ENCODE peak calls at places on chromosomes 1 and 21, in nine cellular contexts. L is T-helper 17 cell; H is endothelial cell; Z is T1000; R is ovary; W is neural crest cell; V is stimulated activated CD4-positive, alpha-beta T cell treated with anti-CD3 and anti-CD28 coated beads, Interleukin-15, amount 100 ng/mL, for 1 hour; O is HS-5; N is heart right ventricle. A is an unnamed sample.

GRCh38 chr1:244219802-244220201 is 168.7 kb downstream of the ZBTB18 start:
- DNase-seq in L (no peak), H (no peak), Z (no peak), R (no peak), W (no peak), V (no peak), O (no peak), N (no peak), A (no peak)

GRCh38 chr21:26795866-26796329 is 49.3 kb downstream of the ADAMTS1 start:
- DNase-seq in L (no peak), H (no peak), Z (peak), R (peak), W (no peak), V (no peak), O (no peak), N (no peak), A (no peak)

GRCh38 chr1:154155282-154155681 is 409 bp upstream of the NUP210L start:
- DNase-seq in L (no peak), H (peak), Z (no peak), R (peak), W (no peak), V (no peak), O (no peak), N (no peak), A (no peak)

GRCh38 chr1:20188455-20188817 is 2.1 kb upstream of the PLA2G2C start:
- DNase-seq in L (no peak), H (no peak), Z (no peak), R (no peak), W (no peak), V (no peak), O (no peak), N (no peak), A (no peak)

GRCh38 chr1:198416276-198416675 is 124.2 kb downstream of the ATP6V1G3 start:
- DNase-seq in L (no peak), H (no peak), Z (no peak), R (no peak), W (no peak), V (no peak), O (no peak), N (no peak), A (no peak)

GRCh38 chr1:214568328-214568727 is 16.9 kb upstream of the PTPN14 start:
- DNase-seq in L (no peak), H (no peak), Z (no peak), R (no peak), W (no peak), V (no peak), O (no peak), N (no peak), A (no peak)

GRCh38 chr1:200916152-200916551 is 21.5 kb downstream of the INAVA start:
- DNase-seq in L (no peak), H (peak), Z (no peak), R (no peak), W (no peak), V (no peak), O (no peak), N (no peak), A (peak)

GRCh38 chr1:168392958-168393357 is 112.3 kb downstream of the TBX19 start:
- DNase-seq in L (no peak), H (no peak), Z (no peak), R (no peak), W (no peak), V (no peak), O (no peak), N (no peak), A (no peak)

GRCh38 chr1:16441312-16441641 is 753 bp downstream of the NECAP2 start:
- DNase-seq in L (no peak), H (no peak), Z (no peak), R (no peak), W (no peak), V (no peak), O (no peak), N (no peak), A (no peak)

GRCh38 chr1:85237613-85238012 is 21.8 kb downstream of the C1orf52 start:
- DNase-seq in L (no peak), H (no peak), Z (no peak), R (no peak), W (no peak), V (no peak), O (no peak), N (no peak), A (no peak)

GRCh38 chr1:245079021-245079609 is 75.7 kb upstream of the KIF26B start:
- DNase-seq in L (no peak), H (peak), Z (no peak), R (no peak), W (no peak), V (no peak), O (peak), N (no peak), A (no peak)

GRCh38 chr1:204465469-204466415 is 28.9 kb downstream of the PIK3C2B start:
- DNase-seq in L (no peak), H (no peak), Z (no peak), R (no peak), W (no peak), V (no peak), O (no peak), N (peak), A (no peak)

GRCh38 chr21:45353200-45353599 is 51.8 kb upstream of the COL18A1 start:
- DNase-seq in L (no peak), H (no peak), Z (no peak), R (no peak), W (no peak), V (no peak), O (no peak), N (peak), A (no peak)

GRCh38 chr1:184513421-184513820 is 126.6 kb downstream of the C1orf21 start:
- DNase-seq in L (no peak), H (no peak), Z (no peak), R (no peak), W (no peak), V (no peak), O (no peak), N (no peak), A (no peak)

GRCh38 chr1:92486251-92487077 is at the start of gene GFI1:
- DNase-seq in L (peak), H (peak), Z (no peak), R (no peak), W (peak), V (peak), O (no peak), N (peak), A (peak)

GRCh38 chr1:14844359-14844758 is 245.9 kb downstream of the KAZN start:
- DNase-seq in L (no peak), H (no peak), Z (no peak), R (no peak), W (no peak), V (no peak), O (no peak), N (no peak), A (no peak)

GRCh38 chr1:109640285-109640865 is 15.5 kb upstream of the GSTM4 start:
- DNase-seq in L (peak), H (peak), Z (peak), R (peak), W (peak), V (peak), O (no peak), N (peak), A (peak)

GRCh38 chr21:39676054-39676771 is 63.5 kb downstream of the B3GALT5 start:
- DNase-seq in L (no peak), H (no peak), Z (no peak), R (no peak), W (no peak), V (no peak), O (no peak), N (no peak), A (no peak)

A was measured in H9.